ENCODE peak calls at places on chromosomes 13 and 19, in nine cellular contexts. N is ovary; C is foreskin fibroblast; L is OCI-LY7; J is ascending aorta; S is colonic mucosa; Z is choroid plexus epithelial cell; I is neural crest cell; V is CD4-positive, alpha-beta T cell. F is an unnamed sample.
A peak's percentile ranks its signal among the peaks of the same experiment; 100 is the strongest.

GRCh38 chr19:13103961-13104847 is 1.5 kb upstream of the LYL1 start:
- DNase-seq in C (no peak), N (peak; percentile 69), J (peak; percentile 82), Z (no peak), V (peak; percentile 64), L (peak; percentile 96), I (peak; percentile 56), S (peak; percentile 62), F (peak; percentile 74)

GRCh38 chr13:20702530-20702929 is 969 bp upstream of the IL17D start:
- DNase-seq in J (no peak), V (no peak), C (peak; percentile 61), L (peak; percentile 7), N (no peak), Z (no peak), I (no peak), S (peak; percentile 48), F (no peak)

GRCh38 chr13:22915442-22916082 is 265.2 kb upstream of the SGCG start:
- DNase-seq in S (peak; percentile 43), L (peak; percentile 60), N (peak; percentile 75), V (no peak), I (peak; percentile 58), C (peak; percentile 62), J (no peak), Z (peak; percentile 40), F (no peak)

GRCh38 chr13:79917628-79918027 is 423.3 kb downstream of the SPRY2 start:
- DNase-seq in I (no peak), L (no peak), J (no peak), N (no peak), S (no peak), V (no peak), C (peak; percentile 28), Z (no peak), F (no peak)

GRCh38 chr13:91185294-91185863 is 162.1 kb upstream of the MIR17HG start:
- DNase-seq in S (no peak), N (no peak), L (peak; percentile 44), V (no peak), J (no peak), C (no peak), I (no peak), Z (peak; percentile 53), F (no peak)

GRCh38 chr19:51324082-51324481 is 12.6 kb downstream of the IGLON5 start:
- DNase-seq in C (no peak), S (no peak), J (no peak), N (no peak), V (no peak), Z (no peak), L (no peak), I (no peak), F (no peak)

GRCh38 chr19:29772696-29773095 is 39.1 kb upstream of the CCNE1 start:
- DNase-seq in J (no peak), C (no peak), S (no peak), N (no peak), I (no peak), V (no peak), Z (no peak), L (no peak), F (no peak)

GRCh38 chr13:40120288-40120687 is 464.8 kb downstream of the COG6 start:
- DNase-seq in L (no peak), S (no peak), V (no peak), I (no peak), Z (peak; percentile 67), C (peak; percentile 16), J (no peak), N (no peak), F (no peak)

GRCh38 chr13:37134411-37135041 is 29.1 kb upstream of the CSNK1A1L start:
- DNase-seq in J (no peak), N (no peak), V (no peak), Z (peak; percentile 99), C (peak; percentile 26), I (no peak), S (no peak), L (no peak), F (no peak)

GRCh38 chr13:76856141-76856571 is 30.0 kb downstream of the KCTD12 start:
- DNase-seq in J (no peak), N (no peak), C (peak; percentile 69), Z (peak; percentile 91), I (no peak), L (no peak), S (no peak), V (no peak), F (peak; percentile 24)

GRCh38 chr13:59088716-59089115 is 1075.0 kb downstream of the DIAPH3 start:
- DNase-seq in S (no peak), I (no peak), C (peak; percentile 53), V (no peak), J (no peak), L (no peak), Z (peak; percentile 60), N (no peak), F (no peak)

GRCh38 chr19:45448887-45449299 is 18.9 kb upstream of the FOSB start:
- DNase-seq in L (no peak), N (no peak), I (no peak), S (no peak), V (no peak), Z (peak; percentile 78), C (peak; percentile 42), J (no peak), F (no peak)

GRCh38 chr19:18738961-18739690 is 52.0 kb downstream of the COMP start:
- DNase-seq in J (no peak), V (no peak), L (no peak), Z (no peak), C (no peak), N (no peak), I (no peak), S (no peak), F (no peak)

GRCh38 chr13:77328819-77329132 is 1.9 kb upstream of the MYCBP2 start:
- DNase-seq in C (no peak), N (no peak), I (no peak), S (no peak), J (no peak), V (no peak), L (no peak), Z (no peak), F (no peak)

DNA sequence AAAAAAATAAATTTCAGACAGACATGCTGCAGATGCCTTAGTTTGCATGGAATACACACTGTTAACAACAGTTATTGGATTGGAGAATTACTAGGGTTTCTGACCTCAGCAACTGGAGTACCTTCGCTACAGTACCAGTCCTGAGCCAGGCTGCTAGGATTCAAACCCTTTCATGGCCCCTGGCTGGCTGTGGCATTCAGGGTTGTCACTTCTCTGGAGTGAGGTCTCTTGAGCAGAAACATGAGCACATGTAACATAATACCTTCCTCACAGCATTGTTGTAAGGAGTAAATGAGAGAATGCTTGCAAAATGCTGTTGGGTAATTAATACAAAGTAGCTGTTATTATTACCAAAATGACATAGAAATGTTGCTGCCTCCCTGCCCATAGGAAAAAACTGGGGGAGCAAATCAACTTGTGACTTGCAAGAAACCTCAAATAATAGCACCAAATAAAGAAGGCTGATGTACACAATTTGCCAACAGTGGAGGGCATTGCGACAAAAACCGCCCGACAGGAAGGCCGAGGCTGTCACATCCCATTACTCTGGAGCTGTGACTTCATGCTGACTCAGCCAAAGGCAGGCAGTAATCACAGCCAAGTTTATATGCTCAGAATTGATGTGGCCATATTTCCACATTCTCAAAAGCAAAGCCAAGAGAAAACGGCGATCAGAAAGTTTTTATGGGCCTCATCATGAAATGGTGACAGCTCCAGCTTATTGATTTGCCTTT is 100.4 kb downstream of the RFC3 start:
- DNase-seq in L (no peak), J (no peak), I (no peak), V (no peak), Z (peak; percentile 62), N (no peak), C (peak; percentile 94), S (no peak), F (no peak)
- TF ChIP-seq CTCF in L (no peak), J (no peak), I (no peak), V (no peak), Z (no peak), N (no peak), C (no peak), S (no peak), F (no peak)

GRCh38 chr19:47430041-47430802 is 10.9 kb upstream of the MEIS3 start:
- DNase-seq in L (no peak), V (no peak), I (no peak), N (no peak), J (no peak), Z (peak; percentile 61), C (peak; percentile 84), S (peak; percentile 73), F (peak; percentile 64)
- TF ChIP-seq CTCF in L (no peak), V (no peak), I (peak; percentile 46), N (no peak), J (peak; percentile 34), Z (peak; percentile 25), C (no peak), S (no peak), F (no peak)

GRCh38 chr19:861756-862528 is 2.5 kb downstream of the CFD start:
- DNase-seq in L (peak; percentile 93), Z (peak; percentile 31), S (peak; percentile 76), I (peak; percentile 44), V (peak; percentile 67), J (no peak), N (peak; percentile 70), C (peak; percentile 47), F (peak; percentile 72)
- TF ChIP-seq CTCF in L (peak; percentile 64), Z (no peak), S (no peak), I (peak; percentile 21), V (no peak), J (no peak), N (no peak), C (no peak), F (no peak)

GRCh38 chr13:99703908-99704307 is 202.6 kb downstream of the TM9SF2 start:
- DNase-seq in L (no peak), J (no peak), I (no peak), V (no peak), N (no peak), C (no peak), S (no peak), Z (no peak), F (no peak)

GRCh38 chr13:99698816-99699099 is 197.5 kb downstream of the TM9SF2 start:
- DNase-seq in C (no peak), N (no peak), L (no peak), S (no peak), Z (no peak), I (no peak), J (no peak), V (no peak), F (no peak)

GRCh38 chr13:99704390-99704789 is 203.1 kb downstream of the TM9SF2 start:
- DNase-seq in J (no peak), S (no peak), Z (no peak), V (no peak), C (no peak), I (no peak), N (no peak), L (no peak), F (no peak)

GRCh38 chr13:99700468-99700867 is 199.2 kb downstream of the TM9SF2 start:
- DNase-seq in V (no peak), L (no peak), J (no peak), I (no peak), N (no peak), C (no peak), S (no peak), Z (no peak), F (no peak)

DNA sequence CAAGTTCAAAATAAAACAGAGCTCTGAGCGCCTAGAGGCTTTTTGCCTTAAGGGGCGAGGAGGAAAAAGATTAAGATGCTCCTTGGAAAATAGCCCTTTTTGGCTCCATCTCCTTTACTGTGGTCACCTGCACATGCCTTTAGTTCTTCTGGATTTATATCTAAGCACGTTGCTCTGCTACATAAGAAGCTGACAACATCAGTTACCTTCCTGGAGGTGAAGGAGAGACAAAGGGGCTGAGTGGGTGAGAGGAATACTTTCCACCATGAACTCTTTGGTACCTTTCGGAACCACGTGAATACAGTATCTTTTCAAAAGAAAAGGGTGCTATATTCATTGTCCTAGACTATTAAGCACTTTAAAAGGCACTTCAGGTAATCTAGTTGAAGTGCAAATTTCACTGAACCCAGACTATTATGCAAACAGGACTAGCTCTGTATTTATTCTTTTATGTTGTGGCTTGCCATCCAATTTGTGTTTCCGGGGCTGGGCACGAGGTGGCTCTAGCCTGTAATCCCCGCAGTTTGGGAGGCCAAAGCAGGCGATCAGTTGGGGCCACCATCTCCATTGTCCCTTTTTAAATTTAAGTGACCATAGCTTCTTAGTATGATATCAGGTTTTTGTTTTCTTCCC is 201.5 kb downstream of the TM9SF2 start:
- DNase-seq in J (no peak), C (no peak), Z (no peak), S (no peak), L (no peak), I (no peak), N (no peak), V (no peak), F (no peak)
- TF ChIP-seq CTCF in J (no peak), C (no peak), Z (no peak), S (no peak), L (no peak), I (no peak), N (no peak), V (no peak), F (no peak)